ENCODE peak calls at places on chromosomes 3 and 15, in eight cellular contexts. One of them, this sample, is unnamed.

GRCh38 chr3:94249491-94250079 is 186.7 kb downstream of the NSUN3 start:
- DNase-seq in endothelial cell of umbilical vein: peak; percentile 57
- DNase-seq in CD8-positive, alpha-beta T cell: peak; percentile 37
- DNase-seq in GM23338: peak; percentile 89
- DNase-seq in GM12878: peak; percentile 7
- DNase-seq in tibial artery: no peak
- DNase-seq in uterus: peak; percentile 31
- DNase-seq in Caco-2: peak; percentile 48
- DNase-seq in this sample: peak; percentile 61

GRCh38 chr15:83694030-83694429 is 40.1 kb downstream of the ADAMTSL3 start:
- DNase-seq in endothelial cell of umbilical vein: no peak
- DNase-seq in CD8-positive, alpha-beta T cell: no peak
- DNase-seq in GM23338: peak; percentile 60
- DNase-seq in GM12878: no peak
- DNase-seq in tibial artery: no peak
- DNase-seq in uterus: peak; percentile 34
- DNase-seq in Caco-2: no peak
- DNase-seq in this sample: no peak

GRCh38 chr15:62649793-62650420 is 392.6 kb upstream of the TPM1 start:
- DNase-seq in endothelial cell of umbilical vein: no peak
- DNase-seq in CD8-positive, alpha-beta T cell: no peak
- DNase-seq in GM23338: no peak
- DNase-seq in GM12878: peak; percentile 46
- DNase-seq in tibial artery: no peak
- DNase-seq in uterus: no peak
- DNase-seq in Caco-2: no peak
- DNase-seq in this sample: no peak

GRCh38 chr3:23487015-23487414 is 283.9 kb downstream of the UBE2E2 start:
- DNase-seq in endothelial cell of umbilical vein: no peak
- DNase-seq in CD8-positive, alpha-beta T cell: no peak
- DNase-seq in GM23338: no peak
- DNase-seq in GM12878: no peak
- DNase-seq in tibial artery: no peak
- DNase-seq in uterus: no peak
- DNase-seq in Caco-2: no peak
- DNase-seq in this sample: no peak

GRCh38 chr3:63354160-63354559 is 76.1 kb downstream of the SYNPR start:
- DNase-seq in endothelial cell of umbilical vein: no peak
- DNase-seq in CD8-positive, alpha-beta T cell: no peak
- DNase-seq in GM23338: no peak
- DNase-seq in GM12878: no peak
- DNase-seq in tibial artery: no peak
- DNase-seq in uterus: no peak
- DNase-seq in Caco-2: no peak
- DNase-seq in this sample: no peak

GRCh38 chr3:161349529-161350278 is 21.6 kb downstream of the SPTSSB start:
- DNase-seq in endothelial cell of umbilical vein: no peak
- DNase-seq in CD8-positive, alpha-beta T cell: no peak
- DNase-seq in GM23338: peak; percentile 33
- DNase-seq in GM12878: no peak
- DNase-seq in tibial artery: no peak
- DNase-seq in uterus: no peak
- DNase-seq in Caco-2: no peak
- DNase-seq in this sample: no peak

GRCh38 chr3:114221165-114221880 is 16.1 kb downstream of the ZNF80 start:
- DNase-seq in endothelial cell of umbilical vein: no peak
- DNase-seq in CD8-positive, alpha-beta T cell: no peak
- DNase-seq in GM23338: no peak
- DNase-seq in GM12878: no peak
- DNase-seq in tibial artery: no peak
- DNase-seq in uterus: no peak
- DNase-seq in Caco-2: no peak
- DNase-seq in this sample: no peak

GRCh38 chr15:53473435-53473834 is 286.0 kb downstream of the WDR72 start:
- DNase-seq in endothelial cell of umbilical vein: no peak
- DNase-seq in CD8-positive, alpha-beta T cell: no peak
- DNase-seq in GM23338: no peak
- DNase-seq in GM12878: no peak
- DNase-seq in tibial artery: no peak
- DNase-seq in uterus: no peak
- DNase-seq in Caco-2: no peak
- DNase-seq in this sample: no peak

GRCh38 chr3:46565113-46565490 is 1.0 kb downstream of the LRRC2 start:
- DNase-seq in endothelial cell of umbilical vein: no peak
- DNase-seq in CD8-positive, alpha-beta T cell: no peak
- DNase-seq in GM23338: no peak
- DNase-seq in GM12878: no peak
- DNase-seq in tibial artery: no peak
- DNase-seq in uterus: no peak
- DNase-seq in Caco-2: no peak
- DNase-seq in this sample: no peak

GRCh38 chr3:13451301-13451673 is 28.8 kb upstream of the HDAC11 start:
- DNase-seq in endothelial cell of umbilical vein: no peak
- DNase-seq in CD8-positive, alpha-beta T cell: no peak
- DNase-seq in GM23338: no peak
- DNase-seq in GM12878: no peak
- DNase-seq in tibial artery: no peak
- DNase-seq in uterus: peak; percentile 22
- DNase-seq in Caco-2: peak; percentile 40
- DNase-seq in this sample: no peak

GRCh38 chr3:71285086-71285485 is 298.4 kb downstream of the FOXP1 start:
- DNase-seq in endothelial cell of umbilical vein: no peak
- DNase-seq in CD8-positive, alpha-beta T cell: no peak
- DNase-seq in GM23338: no peak
- DNase-seq in GM12878: no peak
- DNase-seq in tibial artery: no peak
- DNase-seq in uterus: no peak
- DNase-seq in Caco-2: no peak
- DNase-seq in this sample: no peak

GRCh38 chr3:22609139-22609538 is 594.0 kb upstream of the UBE2E2 start:
- DNase-seq in endothelial cell of umbilical vein: no peak
- DNase-seq in CD8-positive, alpha-beta T cell: no peak
- DNase-seq in GM23338: no peak
- DNase-seq in GM12878: no peak
- DNase-seq in tibial artery: no peak
- DNase-seq in uterus: no peak
- DNase-seq in Caco-2: no peak
- DNase-seq in this sample: no peak

GRCh38 chr3:59783468-59783988 is 733.7 kb upstream of the CFAP20DC start:
- DNase-seq in endothelial cell of umbilical vein: no peak
- DNase-seq in CD8-positive, alpha-beta T cell: no peak
- DNase-seq in GM23338: no peak
- DNase-seq in GM12878: no peak
- DNase-seq in tibial artery: no peak
- DNase-seq in uterus: no peak
- DNase-seq in Caco-2: no peak
- DNase-seq in this sample: no peak

GRCh38 chr15:75695634-75696302 is 16.9 kb downstream of the CSPG4 start:
- DNase-seq in endothelial cell of umbilical vein: no peak
- DNase-seq in CD8-positive, alpha-beta T cell: no peak
- DNase-seq in GM23338: no peak
- DNase-seq in GM12878: no peak
- DNase-seq in tibial artery: no peak
- DNase-seq in uterus: no peak
- DNase-seq in Caco-2: no peak
- DNase-seq in this sample: no peak

GRCh38 chr15:75696854-75697259 is 15.8 kb downstream of the CSPG4 start:
- DNase-seq in endothelial cell of umbilical vein: no peak
- DNase-seq in CD8-positive, alpha-beta T cell: no peak
- DNase-seq in GM23338: no peak
- DNase-seq in GM12878: no peak
- DNase-seq in tibial artery: no peak
- DNase-seq in uterus: no peak
- DNase-seq in Caco-2: no peak
- DNase-seq in this sample: no peak

GRCh38 chr15:75696303-75696657 is 16.4 kb downstream of the CSPG4 start:
- DNase-seq in endothelial cell of umbilical vein: no peak
- DNase-seq in CD8-positive, alpha-beta T cell: no peak
- DNase-seq in GM23338: no peak
- DNase-seq in GM12878: no peak
- DNase-seq in tibial artery: peak; percentile 94
- DNase-seq in uterus: no peak
- DNase-seq in Caco-2: no peak
- DNase-seq in this sample: peak; percentile 86

GRCh38 chr15:75698399-75698747 is 14.3 kb downstream of the CSPG4 start:
- DNase-seq in endothelial cell of umbilical vein: no peak
- DNase-seq in CD8-positive, alpha-beta T cell: no peak
- DNase-seq in GM23338: no peak
- DNase-seq in GM12878: no peak
- DNase-seq in tibial artery: no peak
- DNase-seq in uterus: no peak
- DNase-seq in Caco-2: no peak
- DNase-seq in this sample: no peak

DNA sequence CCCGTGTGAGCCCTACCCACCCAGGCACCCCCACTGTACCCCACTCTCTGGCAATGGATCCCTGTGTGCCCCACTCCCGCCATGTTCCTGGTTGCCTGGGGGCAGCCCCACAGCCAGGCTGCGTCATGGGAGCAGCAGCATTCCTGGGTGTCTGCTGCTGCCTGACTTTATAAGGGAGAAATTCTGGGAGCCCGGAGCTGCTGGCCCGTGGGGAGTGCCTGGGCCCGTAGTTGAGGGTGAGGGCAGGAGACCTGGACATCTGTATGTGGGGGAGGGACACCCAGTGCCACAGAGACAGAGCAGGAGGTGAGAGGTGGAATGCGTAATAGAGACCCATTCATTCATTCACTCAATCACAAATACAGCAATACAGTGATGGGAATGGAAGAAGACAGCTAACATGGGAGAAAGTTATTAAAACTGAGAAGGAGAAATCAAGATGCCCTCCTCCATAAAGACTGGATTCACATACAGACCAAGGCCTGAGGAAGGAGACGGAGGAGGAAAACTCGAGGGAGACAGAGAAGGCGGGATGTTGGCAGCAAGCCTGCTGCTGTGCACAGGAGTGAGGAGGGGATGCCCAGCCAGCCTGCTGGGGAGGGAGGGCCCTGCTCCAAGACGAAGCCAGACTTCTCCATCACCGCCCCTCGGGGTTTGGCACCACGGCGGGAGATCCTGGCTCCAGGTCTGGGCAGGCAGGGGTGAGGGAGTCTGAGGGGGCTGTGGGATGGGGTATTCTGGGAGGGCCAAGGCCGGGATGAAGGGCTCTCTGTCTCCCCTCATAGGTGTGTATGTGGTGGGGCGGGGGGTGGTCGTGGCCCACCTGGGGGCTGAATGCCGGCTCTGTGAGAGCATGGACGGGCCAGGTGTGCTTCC is 14.9 kb downstream of the CSPG4 start:
- DNase-seq in endothelial cell of umbilical vein: no peak
- DNase-seq in CD8-positive, alpha-beta T cell: no peak
- DNase-seq in GM23338: no peak
- DNase-seq in GM12878: no peak
- DNase-seq in tibial artery: peak; percentile 90
- DNase-seq in uterus: peak; percentile 66
- DNase-seq in Caco-2: no peak
- DNase-seq in this sample: peak; percentile 84
- H3K4me1 ChIP-seq in endothelial cell of umbilical vein: peaks cover 16% of the 10 kb centered on the region
- H3K4me1 ChIP-seq in CD8-positive, alpha-beta T cell: peaks cover 9% of the 10 kb centered on the region
- H3K4me1 ChIP-seq in GM23338: peaks cover 10% of the 10 kb centered on the region
- H3K4me1 ChIP-seq in GM12878: peaks cover 48% of the 10 kb centered on the region
- H3K4me1 ChIP-seq in tibial artery: peaks cover 93% of the 10 kb centered on the region
- H3K4me1 ChIP-seq in uterus: peaks cover 67% of the 10 kb centered on the region
- H3K4me1 ChIP-seq in Caco-2: no peaks in the 10 kb centered on the region
- H3K4me1 ChIP-seq in this sample: peaks cover 3% of the 10 kb centered on the region

DNA sequence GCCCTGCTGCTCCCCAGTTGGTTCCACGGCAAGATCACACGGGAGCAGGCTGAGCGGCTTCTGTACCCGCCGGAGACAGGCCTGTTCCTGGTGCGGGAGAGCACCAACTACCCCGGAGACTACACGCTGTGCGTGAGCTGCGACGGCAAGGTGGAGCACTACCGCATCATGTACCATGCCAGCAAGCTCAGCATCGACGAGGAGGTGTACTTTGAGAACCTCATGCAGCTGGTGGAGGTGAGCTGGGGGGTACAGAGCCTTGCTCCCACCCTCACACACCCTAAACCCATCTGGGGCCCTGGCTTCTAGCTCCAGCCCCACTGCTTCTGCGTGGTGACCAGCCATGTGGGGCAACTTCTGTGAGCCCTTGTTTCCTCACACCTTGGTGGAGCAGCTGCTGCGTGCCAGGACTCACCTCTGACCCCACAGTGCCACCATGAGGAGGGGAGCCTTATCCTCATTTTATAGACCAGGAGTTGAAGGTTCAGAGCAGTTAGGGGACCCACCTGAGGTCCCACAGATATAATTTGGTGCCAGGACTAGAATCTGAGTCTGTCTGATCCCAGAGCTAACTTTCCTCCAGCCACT is 13.3 kb upstream of the LMAN1L start:
- DNase-seq in endothelial cell of umbilical vein: no peak
- DNase-seq in CD8-positive, alpha-beta T cell: no peak
- DNase-seq in GM23338: no peak
- DNase-seq in GM12878: no peak
- DNase-seq in tibial artery: no peak
- DNase-seq in uterus: no peak
- DNase-seq in Caco-2: peak; percentile 26
- DNase-seq in this sample: no peak
- H3K36me3 ChIP-seq in endothelial cell of umbilical vein: peaks cover 33% of the 10 kb centered on the region
- H3K36me3 ChIP-seq in CD8-positive, alpha-beta T cell: peaks cover 42% of the 10 kb centered on the region
- H3K36me3 ChIP-seq in GM23338: no peaks in the 10 kb centered on the region
- H3K36me3 ChIP-seq in GM12878: peaks cover 48% of the 10 kb centered on the region
- H3K36me3 ChIP-seq in tibial artery: peaks cover 43% of the 10 kb centered on the region
- H3K36me3 ChIP-seq in uterus: no peaks in the 10 kb centered on the region
- H3K36me3 ChIP-seq in Caco-2: peaks cover 6% of the 10 kb centered on the region
- H3K36me3 ChIP-seq in this sample: no peaks in the 10 kb centered on the region

DNA sequence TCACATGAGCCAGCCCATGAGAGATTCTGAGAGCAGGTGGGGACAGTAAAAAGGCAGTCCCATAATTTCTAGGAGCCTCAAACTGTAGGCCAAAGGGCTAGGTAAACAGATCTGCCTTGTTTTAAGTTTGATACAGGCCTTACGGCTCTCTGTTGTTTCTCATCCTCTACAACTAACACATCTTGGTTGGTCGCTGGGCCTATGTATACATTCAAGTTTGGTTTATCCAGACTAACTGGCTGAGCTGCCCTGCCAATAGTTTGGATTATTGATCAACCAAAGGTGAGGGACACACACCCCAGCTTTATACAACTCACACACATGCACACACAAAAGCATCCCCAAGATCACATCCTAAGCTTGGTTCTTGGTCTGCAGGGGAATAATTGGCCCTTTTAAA is 3.0 kb downstream of the SIAH2 start:
- DNase-seq in endothelial cell of umbilical vein: no peak
- DNase-seq in CD8-positive, alpha-beta T cell: no peak
- DNase-seq in GM23338: no peak
- DNase-seq in GM12878: no peak
- DNase-seq in tibial artery: no peak
- DNase-seq in uterus: no peak
- DNase-seq in Caco-2: no peak
- DNase-seq in this sample: no peak
- H3K4me3 ChIP-seq in endothelial cell of umbilical vein: peak overlapping the region; percentile 85
- H3K4me3 ChIP-seq in CD8-positive, alpha-beta T cell: peak overlapping the region; percentile 81
- H3K4me3 ChIP-seq in GM23338: no peak overlapping the region
- H3K4me3 ChIP-seq in GM12878: peak overlapping the region; percentile 94
- H3K4me3 ChIP-seq in tibial artery: peak overlapping the region; percentile 90
- H3K4me3 ChIP-seq in uterus: peak overlapping the region; percentile 91
- H3K4me3 ChIP-seq in Caco-2: no peak overlapping the region
- H3K4me3 ChIP-seq in this sample: peak overlapping the region; percentile 78

DNA sequence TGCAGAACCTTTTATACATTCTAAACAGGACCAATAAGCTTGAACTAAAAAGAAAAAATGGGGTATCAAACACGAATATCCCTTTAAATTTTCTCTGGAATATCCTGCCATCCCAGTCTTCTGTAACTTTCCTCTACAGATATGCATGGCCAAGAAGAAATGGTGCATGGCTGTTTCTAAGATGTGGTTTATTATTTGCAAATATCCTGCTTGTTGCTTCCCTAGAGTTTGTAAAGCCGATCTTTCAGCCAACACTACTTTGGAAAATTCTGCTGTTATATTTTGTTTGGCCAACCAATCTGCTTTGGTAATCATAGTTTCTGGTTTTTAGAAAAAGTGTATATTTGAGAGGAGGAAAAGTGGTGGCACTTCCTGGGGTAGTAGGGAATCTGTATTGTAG is 13.9 kb downstream of the PHLDB2 start:
- DNase-seq in endothelial cell of umbilical vein: no peak
- DNase-seq in CD8-positive, alpha-beta T cell: no peak
- DNase-seq in GM23338: no peak
- DNase-seq in GM12878: no peak
- DNase-seq in tibial artery: no peak
- DNase-seq in uterus: no peak
- DNase-seq in Caco-2: no peak
- DNase-seq in this sample: no peak
- H3K4me1 ChIP-seq in endothelial cell of umbilical vein: peaks cover 17% of the 10 kb centered on the region
- H3K4me1 ChIP-seq in CD8-positive, alpha-beta T cell: no peaks in the 10 kb centered on the region
- H3K4me1 ChIP-seq in GM23338: peaks cover 46% of the 10 kb centered on the region
- H3K4me1 ChIP-seq in GM12878: no peaks in the 10 kb centered on the region
- H3K4me1 ChIP-seq in tibial artery: peaks cover 52% of the 10 kb centered on the region
- H3K4me1 ChIP-seq in uterus: no peaks in the 10 kb centered on the region
- H3K4me1 ChIP-seq in Caco-2: peaks cover 18% of the 10 kb centered on the region
- H3K4me1 ChIP-seq in this sample: peaks cover 7% of the 10 kb centered on the region